ENCODE peak calls at places on chromosomes 2 and 18, in seven cellular contexts. T, Y, M, J, X, Q and L are unnamed samples.

GRCh38 chr2:24945907-24946306 is 25.8 kb downstream of the DNAJC27 start:
- DNase-seq in T (no peak), X (peak), Y (peak), J (no peak), M (no peak), Q (no peak), L (no peak)

GRCh38 chr2:86216577-86217555 is 17.6 kb downstream of the MRPL35 start:
- DNase-seq in J (peak), X (peak), T (no peak), Y (peak), Q (no peak), M (no peak), L (no peak)

GRCh38 chr2:217979151-217979811 is 23.5 kb downstream of the TNS1 start:
- DNase-seq in Q (no peak), X (peak), T (no peak), J (peak), Y (peak), M (no peak), L (no peak)

GRCh38 chr2:129751409-129751808 is 228.1 kb upstream of the RAB6C start:
- DNase-seq in J (no peak), Y (no peak), M (no peak), X (no peak), T (no peak), Q (no peak), L (no peak)

GRCh38 chr2:191439481-191439880 is 194.3 kb downstream of the MYO1B start:
- DNase-seq in Y (no peak), T (no peak), Q (no peak), M (no peak), J (no peak), X (no peak), L (no peak)

GRCh38 chr18:21479721-21480120 is 120.8 kb downstream of the ESCO1 start:
- DNase-seq in Y (no peak), X (peak), M (no peak), Q (no peak), T (no peak), J (no peak), L (no peak)

GRCh38 chr18:79429785-79430281 is 34.1 kb downstream of the NFATC1 start:
- DNase-seq in X (no peak), M (no peak), Q (no peak), Y (no peak), T (no peak), J (no peak), L (no peak)

GRCh38 chr2:68438455-68439303 is 28.4 kb downstream of the FBXO48 start:
- DNase-seq in M (no peak), J (no peak), T (no peak), X (no peak), Q (no peak), Y (no peak), L (no peak)

GRCh38 chr18:13165636-13166423 is 52.7 kb upstream of the LDLRAD4 start:
- DNase-seq in J (no peak), M (no peak), Q (no peak), T (no peak), Y (no peak), X (no peak), L (no peak)

GRCh38 chr2:74544634-74545033 is 9.1 kb downstream of the LOXL3 start:
- DNase-seq in X (no peak), Q (no peak), J (no peak), T (no peak), Y (no peak), M (no peak), L (peak)

GRCh38 chr2:126527836-126528490 is 128.0 kb upstream of the GYPC start:
- DNase-seq in T (no peak), Y (peak), Q (no peak), J (peak), X (peak), M (peak), L (peak)

GRCh38 chr2:214077727-214078126 is 333.1 kb upstream of the VWC2L start:
- DNase-seq in Y (peak), T (no peak), J (peak), M (no peak), Q (no peak), X (no peak), L (no peak)

GRCh38 chr2:42823744-42824453 is 31.5 kb upstream of the HAAO start:
- DNase-seq in Y (peak), Q (peak), J (peak), T (no peak), X (no peak), M (no peak), L (no peak)

GRCh38 chr2:117703868-117704267 is 110.6 kb upstream of the DDX18 start:
- DNase-seq in Y (no peak), T (no peak), Q (no peak), M (no peak), J (no peak), X (no peak), L (no peak)
- TF ChIP-seq CTCF in Y (no peak), T (no peak), Q (no peak), M (no peak), J (no peak), X (no peak), L (no peak)

GRCh38 chr2:175282300-175282699 is 100.8 kb upstream of the ATP5MC3 start:
- DNase-seq in Q (peak), T (no peak), J (peak), X (peak), M (peak), Y (peak), L (no peak)
- TF ChIP-seq CTCF in Q (peak), T (peak), J (peak), X (peak), M (peak), Y (peak), L (peak)

DNA sequence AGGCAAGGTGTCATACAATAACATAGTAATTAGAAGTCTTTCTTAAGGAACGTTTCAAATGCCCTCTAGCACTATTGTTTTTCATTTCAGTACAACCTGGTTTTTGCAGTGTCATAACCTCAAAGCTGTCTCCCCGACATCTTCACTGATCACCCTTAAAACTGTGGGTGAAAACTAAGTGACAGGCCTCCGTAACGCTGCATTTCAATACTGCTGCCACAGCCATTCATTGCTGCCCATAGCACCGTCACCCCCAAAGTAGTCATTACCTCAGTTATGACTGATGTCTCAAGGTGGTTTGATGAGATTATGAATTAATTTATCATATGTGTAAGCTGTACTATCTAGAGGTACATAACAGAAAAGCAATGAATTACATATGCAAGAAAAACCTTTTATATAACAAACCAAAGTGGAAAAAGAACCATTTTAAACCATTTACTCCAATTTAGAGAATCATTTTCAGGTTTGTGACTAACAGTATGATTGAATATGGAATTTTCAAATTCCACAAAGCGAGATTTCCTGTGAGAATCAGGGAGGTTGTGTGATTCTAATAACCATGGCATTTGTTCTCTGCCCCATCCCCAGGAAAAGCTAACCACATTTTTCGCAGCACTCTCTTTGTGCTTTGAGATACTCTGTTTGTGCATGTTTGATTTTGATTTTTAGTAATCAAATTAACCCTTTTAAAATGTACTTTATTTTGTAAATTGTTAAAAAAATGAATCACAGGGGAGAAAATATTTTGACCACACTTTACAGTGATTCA is 263.0 kb downstream of the PTGR3 start:
- DNase-seq in T (no peak), Y (peak), Q (no peak), M (no peak), X (peak), J (no peak), L (no peak)
- TF ChIP-seq CTCF in T (no peak), Y (no peak), Q (no peak), M (no peak), X (no peak), J (no peak), L (no peak)

GRCh38 chr2:166627893-166628292 is 133.8 kb upstream of the SCN7A start:
- DNase-seq in Q (no peak), M (no peak), X (no peak), Y (no peak), T (no peak), J (no peak), L (no peak)
- TF ChIP-seq CTCF in Q (no peak), M (no peak), X (no peak), Y (no peak), T (no peak), J (no peak), L (no peak)

DNA sequence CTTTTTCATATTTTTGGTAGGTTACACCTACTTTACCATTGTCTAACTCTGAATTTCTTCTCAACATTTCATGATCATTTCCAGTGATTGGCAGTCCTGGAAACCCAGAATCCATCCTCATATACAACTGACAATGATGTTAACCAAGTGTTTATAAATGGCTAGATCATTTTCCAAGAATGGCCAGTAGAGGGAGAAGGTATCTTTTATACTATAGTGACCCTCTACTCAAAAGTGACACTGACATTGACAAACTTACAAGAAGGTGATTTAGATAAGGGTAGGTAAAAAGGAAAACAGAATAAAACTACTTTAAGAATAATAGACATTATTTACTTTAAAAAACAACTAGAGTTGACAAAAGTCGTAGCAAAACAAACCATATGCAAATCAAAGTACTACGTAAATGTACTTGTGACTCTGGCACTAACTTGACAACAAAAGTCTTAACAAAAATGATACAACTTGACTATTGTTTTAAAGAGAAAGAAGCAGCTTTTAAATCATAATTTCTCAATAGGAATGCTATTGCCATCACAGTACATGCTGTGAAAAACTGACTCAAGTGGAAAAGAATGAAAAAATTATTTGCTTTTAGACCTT is 76.5 kb upstream of the GRB14 start:
- DNase-seq in X (no peak), Q (no peak), J (no peak), Y (no peak), T (no peak), M (peak), L (no peak)
- TF ChIP-seq CTCF in X (peak), Q (peak), J (peak), Y (peak), T (peak), M (peak), L (peak)